ENCODE peak calls at places on chromosome 7, in ten cellular contexts. One of them, this sample, is unnamed.

GRCh38 chr7:1865000-1865808 is 195.1 kb downstream of the ELFN1 start:
- DNase-seq in testis: no peak
- DNase-seq in sigmoid colon: no peak
- DNase-seq in ovary: no peak
- DNase-seq in heart left ventricle: no peak
- DNase-seq in K562: no peak
- DNase-seq in right lobe of liver: no peak
- DNase-seq in A549: no peak
- DNase-seq in body of pancreas: no peak
- DNase-seq in adrenal gland: no peak
- DNase-seq in this sample: no peak

GRCh38 chr7:151094675-151095074 is 8.4 kb downstream of the AGAP3 start:
- DNase-seq in testis: no peak
- DNase-seq in sigmoid colon: no peak
- DNase-seq in ovary: no peak
- DNase-seq in heart left ventricle: no peak
- DNase-seq in K562: no peak
- DNase-seq in right lobe of liver: no peak
- DNase-seq in A549: no peak
- DNase-seq in body of pancreas: no peak
- DNase-seq in adrenal gland: no peak
- DNase-seq in this sample: no peak

GRCh38 chr7:16609842-16610450 is 35.6 kb downstream of the ANKMY2 start:
- DNase-seq in testis: no peak
- DNase-seq in sigmoid colon: no peak
- DNase-seq in ovary: no peak
- DNase-seq in heart left ventricle: no peak
- DNase-seq in K562: no peak
- DNase-seq in right lobe of liver: no peak
- DNase-seq in A549: peak; percentile 39
- DNase-seq in body of pancreas: no peak
- DNase-seq in adrenal gland: no peak
- DNase-seq in this sample: no peak

GRCh38 chr7:23598321-23598720 is 1.1 kb downstream of the CCDC126 start:
- DNase-seq in testis: no peak
- DNase-seq in sigmoid colon: no peak
- DNase-seq in ovary: no peak
- DNase-seq in heart left ventricle: no peak
- DNase-seq in K562: no peak
- DNase-seq in right lobe of liver: no peak
- DNase-seq in A549: no peak
- DNase-seq in body of pancreas: no peak
- DNase-seq in adrenal gland: no peak
- DNase-seq in this sample: no peak

GRCh38 chr7:112484671-112485097 is 3.9 kb downstream of the LSMEM1 start:
- DNase-seq in testis: no peak
- DNase-seq in sigmoid colon: peak; percentile 75
- DNase-seq in ovary: no peak
- DNase-seq in heart left ventricle: no peak
- DNase-seq in K562: peak; percentile 46
- DNase-seq in right lobe of liver: no peak
- DNase-seq in A549: peak; percentile 81
- DNase-seq in body of pancreas: no peak
- DNase-seq in adrenal gland: peak; percentile 37
- DNase-seq in this sample: no peak

GRCh38 chr7:69341288-69341687 is 257.0 kb upstream of the AUTS2 start:
- DNase-seq in testis: no peak
- DNase-seq in sigmoid colon: no peak
- DNase-seq in ovary: no peak
- DNase-seq in heart left ventricle: no peak
- DNase-seq in K562: peak; percentile 2
- DNase-seq in right lobe of liver: no peak
- DNase-seq in A549: no peak
- DNase-seq in body of pancreas: no peak
- DNase-seq in adrenal gland: no peak
- DNase-seq in this sample: no peak

GRCh38 chr7:11607676-11608075 is 224.3 kb downstream of the THSD7A start:
- DNase-seq in testis: no peak
- DNase-seq in sigmoid colon: no peak
- DNase-seq in ovary: no peak
- DNase-seq in heart left ventricle: no peak
- DNase-seq in K562: no peak
- DNase-seq in right lobe of liver: no peak
- DNase-seq in A549: no peak
- DNase-seq in body of pancreas: no peak
- DNase-seq in adrenal gland: no peak
- DNase-seq in this sample: no peak

GRCh38 chr7:70457477-70458194 is 674.3 kb upstream of the GALNT17 start:
- DNase-seq in testis: no peak
- DNase-seq in sigmoid colon: no peak
- DNase-seq in ovary: no peak
- DNase-seq in heart left ventricle: no peak
- DNase-seq in K562: no peak
- DNase-seq in right lobe of liver: no peak
- DNase-seq in A549: no peak
- DNase-seq in body of pancreas: no peak
- DNase-seq in adrenal gland: no peak
- DNase-seq in this sample: no peak

GRCh38 chr7:13016633-13017324 is 329.3 kb downstream of the ARL4A start:
- DNase-seq in testis: no peak
- DNase-seq in sigmoid colon: no peak
- DNase-seq in ovary: no peak
- DNase-seq in heart left ventricle: no peak
- DNase-seq in K562: no peak
- DNase-seq in right lobe of liver: no peak
- DNase-seq in A549: peak; percentile 48
- DNase-seq in body of pancreas: no peak
- DNase-seq in adrenal gland: no peak
- DNase-seq in this sample: no peak

GRCh38 chr7:44762300-44762699 is 13.7 kb downstream of the ZMIZ2 start:
- DNase-seq in testis: no peak
- DNase-seq in sigmoid colon: no peak
- DNase-seq in ovary: no peak
- DNase-seq in heart left ventricle: no peak
- DNase-seq in K562: no peak
- DNase-seq in right lobe of liver: no peak
- DNase-seq in A549: no peak
- DNase-seq in body of pancreas: no peak
- DNase-seq in adrenal gland: no peak
- DNase-seq in this sample: no peak

GRCh38 chr7:14115706-14116105 is 126.2 kb upstream of the ETV1 start:
- DNase-seq in testis: no peak
- DNase-seq in sigmoid colon: no peak
- DNase-seq in ovary: no peak
- DNase-seq in heart left ventricle: no peak
- DNase-seq in K562: no peak
- DNase-seq in right lobe of liver: no peak
- DNase-seq in A549: no peak
- DNase-seq in body of pancreas: no peak
- DNase-seq in adrenal gland: no peak
- DNase-seq in this sample: no peak

DNA sequence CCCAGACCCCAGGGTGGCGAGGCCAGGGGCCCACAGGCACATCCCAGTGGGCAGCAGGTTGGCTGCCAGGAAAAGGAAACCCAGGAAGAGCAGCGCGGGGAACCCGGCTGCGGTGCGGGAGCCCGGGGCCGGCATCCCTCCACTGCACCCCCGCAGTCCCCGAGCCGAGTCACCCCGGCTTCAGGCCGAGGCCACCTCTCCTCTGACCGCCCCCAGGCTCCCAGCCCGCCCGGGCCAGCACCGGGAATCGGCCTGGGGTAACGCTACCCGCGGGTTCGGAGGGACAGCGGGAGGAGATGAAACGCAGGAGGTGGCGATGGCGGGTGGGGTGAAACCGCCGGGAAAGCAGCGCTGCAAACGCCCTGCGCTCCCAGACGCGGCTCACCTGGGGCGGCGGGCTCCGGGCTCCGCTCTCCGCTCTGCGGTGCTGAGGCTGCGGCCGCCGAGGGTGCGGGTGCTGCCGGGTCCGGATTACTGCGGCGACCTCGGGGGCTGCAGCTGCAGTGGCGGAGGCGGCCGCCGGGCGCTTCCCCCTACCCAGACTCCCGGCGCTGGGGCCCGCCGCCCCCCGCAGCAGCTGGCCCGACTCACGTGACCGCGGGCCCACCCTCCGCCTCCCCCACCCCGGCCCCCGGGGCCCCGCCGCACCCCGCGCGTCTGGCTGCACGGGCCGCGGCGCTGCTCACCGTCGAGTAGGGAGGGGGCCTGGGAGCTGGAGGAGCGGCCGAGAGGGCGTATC is at the start of gene SCRN1:
- DNase-seq in testis: peak; percentile 77
- DNase-seq in sigmoid colon: peak; percentile 75
- DNase-seq in ovary: peak; percentile 76
- DNase-seq in heart left ventricle: peak; percentile 64
- DNase-seq in K562: no peak
- DNase-seq in right lobe of liver: peak; percentile 61
- DNase-seq in A549: peak; percentile 51
- DNase-seq in body of pancreas: peak; percentile 45
- DNase-seq in adrenal gland: peak; percentile 40
- DNase-seq in this sample: no peak
- TF ChIP-seq POLR2A in testis: no peak
- TF ChIP-seq POLR2A in sigmoid colon: no peak
- TF ChIP-seq POLR2A in ovary: no peak
- TF ChIP-seq POLR2A in heart left ventricle: no peak
- TF ChIP-seq POLR2A in K562: no peak
- TF ChIP-seq POLR2A in right lobe of liver: no peak
- TF ChIP-seq POLR2A in A549: peak; percentile 41
- TF ChIP-seq POLR2A in body of pancreas: peak; percentile 65
- TF ChIP-seq POLR2A in adrenal gland: no peak
- TF ChIP-seq POLR2A in this sample: peak; percentile 58

DNA sequence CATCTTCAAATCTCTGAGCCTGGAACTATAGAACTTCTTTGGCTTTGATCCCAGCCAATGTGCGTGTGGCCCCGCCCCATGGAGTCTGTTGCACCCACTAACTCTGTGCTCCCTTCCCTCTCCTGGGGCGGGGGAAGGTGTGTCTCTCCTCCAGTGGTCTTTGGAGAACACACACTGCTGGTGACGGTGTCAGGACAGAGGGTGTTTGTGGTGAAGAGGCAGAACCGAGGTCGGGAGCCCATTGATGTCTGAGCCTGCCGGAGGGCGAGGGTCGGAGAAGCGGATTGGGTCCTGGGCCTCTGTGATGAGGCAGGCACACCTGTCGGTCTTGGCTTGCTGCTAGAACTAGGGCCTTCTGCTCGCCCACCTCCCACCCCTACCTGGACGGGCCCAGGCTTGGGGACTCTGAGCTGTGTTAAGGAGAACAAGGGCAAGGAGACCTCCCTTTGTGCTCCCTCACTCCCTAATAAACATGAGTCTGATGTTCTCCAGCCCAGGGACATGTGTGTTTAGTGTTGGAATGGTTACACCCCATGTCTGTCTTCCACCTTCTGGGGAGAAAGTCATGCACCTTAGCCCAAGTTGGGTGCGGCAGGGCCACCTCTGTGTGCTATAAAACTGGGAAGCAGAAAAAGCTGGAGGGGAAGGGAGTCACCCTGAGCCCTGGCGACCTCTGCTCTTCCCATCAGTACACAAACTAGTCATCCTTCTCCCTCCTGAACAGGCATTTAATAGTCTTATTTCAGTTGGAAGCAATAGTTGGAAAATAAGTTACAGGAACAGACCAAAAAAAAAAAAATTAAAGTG is 4.6 kb downstream of the TRAPPC14 start:
- DNase-seq in testis: no peak
- DNase-seq in sigmoid colon: no peak
- DNase-seq in ovary: no peak
- DNase-seq in heart left ventricle: no peak
- DNase-seq in K562: peak; percentile 64
- DNase-seq in right lobe of liver: no peak
- DNase-seq in A549: no peak
- DNase-seq in body of pancreas: no peak
- DNase-seq in adrenal gland: no peak
- DNase-seq in this sample: no peak
- TF ChIP-seq POLR2A in testis: no peak
- TF ChIP-seq POLR2A in sigmoid colon: no peak
- TF ChIP-seq POLR2A in ovary: no peak
- TF ChIP-seq POLR2A in heart left ventricle: no peak
- TF ChIP-seq POLR2A in K562: peak; percentile 49
- TF ChIP-seq POLR2A in right lobe of liver: no peak
- TF ChIP-seq POLR2A in A549: no peak
- TF ChIP-seq POLR2A in body of pancreas: no peak
- TF ChIP-seq POLR2A in adrenal gland: no peak
- TF ChIP-seq POLR2A in this sample: no peak

GRCh38 chr7:92528188-92528957 is at the start of the genes PEX1 and RBM48:
- DNase-seq in testis: peak; percentile 98
- DNase-seq in sigmoid colon: peak; percentile 98
- DNase-seq in ovary: peak; percentile 95
- DNase-seq in heart left ventricle: peak; percentile 96
- DNase-seq in K562: peak; percentile 100
- DNase-seq in right lobe of liver: peak; percentile 98
- DNase-seq in A549: peak; percentile 99
- DNase-seq in body of pancreas: peak; percentile 96
- DNase-seq in adrenal gland: peak; percentile 97
- DNase-seq in this sample: peak; percentile 98
- TF ChIP-seq POLR2A in testis: no peak
- TF ChIP-seq POLR2A in sigmoid colon: no peak
- TF ChIP-seq POLR2A in ovary: peak; percentile 30
- TF ChIP-seq POLR2A in heart left ventricle: no peak
- TF ChIP-seq POLR2A in K562: peak; percentile 96
- TF ChIP-seq POLR2A in right lobe of liver: peak; percentile 48
- TF ChIP-seq POLR2A in A549: peak; percentile 56
- TF ChIP-seq POLR2A in body of pancreas: peak; percentile 76
- TF ChIP-seq POLR2A in adrenal gland: peak; percentile 38
- TF ChIP-seq POLR2A in this sample: no peak

GRCh38 chr7:131507592-131508331 is 48.7 kb downstream of the PODXL start:
- DNase-seq in testis: peak; percentile 93
- DNase-seq in sigmoid colon: peak; percentile 92
- DNase-seq in ovary: peak; percentile 88
- DNase-seq in heart left ventricle: peak; percentile 92
- DNase-seq in K562: peak; percentile 88
- DNase-seq in right lobe of liver: peak; percentile 90
- DNase-seq in A549: peak; percentile 66
- DNase-seq in body of pancreas: peak; percentile 90
- DNase-seq in adrenal gland: peak; percentile 88
- DNase-seq in this sample: no peak

GRCh38 chr7:131509087-131509486 is 47.3 kb downstream of the PODXL start:
- DNase-seq in testis: no peak
- DNase-seq in sigmoid colon: no peak
- DNase-seq in ovary: no peak
- DNase-seq in heart left ventricle: no peak
- DNase-seq in K562: no peak
- DNase-seq in right lobe of liver: no peak
- DNase-seq in A549: no peak
- DNase-seq in body of pancreas: no peak
- DNase-seq in adrenal gland: no peak
- DNase-seq in this sample: no peak

GRCh38 chr7:131504157-131504899 is 52.1 kb downstream of the PODXL start:
- DNase-seq in testis: no peak
- DNase-seq in sigmoid colon: no peak
- DNase-seq in ovary: no peak
- DNase-seq in heart left ventricle: no peak
- DNase-seq in K562: no peak
- DNase-seq in right lobe of liver: no peak
- DNase-seq in A549: no peak
- DNase-seq in body of pancreas: no peak
- DNase-seq in adrenal gland: no peak
- DNase-seq in this sample: no peak

GRCh38 chr7:131505636-131506557 is 50.5 kb downstream of the PODXL start:
- DNase-seq in testis: no peak
- DNase-seq in sigmoid colon: no peak
- DNase-seq in ovary: no peak
- DNase-seq in heart left ventricle: no peak
- DNase-seq in K562: no peak
- DNase-seq in right lobe of liver: no peak
- DNase-seq in A549: no peak
- DNase-seq in body of pancreas: no peak
- DNase-seq in adrenal gland: no peak
- DNase-seq in this sample: no peak

GRCh38 chr7:131506597-131506996 is 49.8 kb downstream of the PODXL start:
- DNase-seq in testis: peak; percentile 60
- DNase-seq in sigmoid colon: no peak
- DNase-seq in ovary: no peak
- DNase-seq in heart left ventricle: no peak
- DNase-seq in K562: peak; percentile 30
- DNase-seq in right lobe of liver: no peak
- DNase-seq in A549: no peak
- DNase-seq in body of pancreas: no peak
- DNase-seq in adrenal gland: no peak
- DNase-seq in this sample: no peak
- TF ChIP-seq POLR2A in testis: no peak
- TF ChIP-seq POLR2A in sigmoid colon: no peak
- TF ChIP-seq POLR2A in ovary: no peak
- TF ChIP-seq POLR2A in heart left ventricle: no peak
- TF ChIP-seq POLR2A in K562: no peak
- TF ChIP-seq POLR2A in right lobe of liver: no peak
- TF ChIP-seq POLR2A in A549: no peak
- TF ChIP-seq POLR2A in body of pancreas: no peak
- TF ChIP-seq POLR2A in adrenal gland: no peak
- TF ChIP-seq POLR2A in this sample: no peak